ENCODE peak calls at places on chromosome 20, in five cellular contexts. I, E, Y, Z and W are unnamed samples.

GRCh38 chr20:44646023-44646640 is 5.4 kb downstream of the ADA start:
- DNase-seq in I (peak), E (no peak), Y (peak), Z (no peak), W (no peak)

GRCh38 chr20:34983995-34984735 is 28.5 kb downstream of the MYH7B start:
- DNase-seq in I (no peak), E (no peak), Y (peak), Z (no peak), W (no peak)

GRCh38 chr20:51347871-51348270 is 194.6 kb downstream of the NFATC2 start:
- DNase-seq in I (no peak), E (no peak), Y (no peak), Z (no peak), W (no peak)

GRCh38 chr20:34559311-34560140 is 1.0 kb downstream of the MAP1LC3A start:
- DNase-seq in I (no peak), E (no peak), Y (no peak), Z (no peak), W (peak)

GRCh38 chr20:19376451-19376971 is 164.1 kb downstream of the SLC24A3 start:
- DNase-seq in I (no peak), E (no peak), Y (no peak), Z (no peak), W (no peak)

GRCh38 chr20:61434361-61434781 is 182.3 kb downstream of the CDH4 start:
- DNase-seq in I (no peak), E (no peak), Y (no peak), Z (peak), W (no peak)

GRCh38 chr20:57714409-57715267 is 4.8 kb upstream of the PMEPA1 start:
- DNase-seq in I (no peak), E (no peak), Y (no peak), Z (peak), W (no peak)

GRCh38 chr20:43849496-43850197 is 65.0 kb upstream of the TOX2 start:
- DNase-seq in I (no peak), E (no peak), Y (no peak), Z (peak), W (no peak)

GRCh38 chr20:59485576-59486250 is 118.6 kb upstream of the PHACTR3 start:
- DNase-seq in I (no peak), E (no peak), Y (no peak), Z (no peak), W (no peak)

GRCh38 chr20:17281478-17281877 is 54.6 kb downstream of the PCSK2 start:
- DNase-seq in I (no peak), E (no peak), Y (no peak), Z (no peak), W (no peak)

GRCh38 chr20:54585222-54585621 is 109.8 kb downstream of the DOK5 start:
- DNase-seq in I (no peak), E (no peak), Y (no peak), Z (peak), W (no peak)

GRCh38 chr20:32985596-32985995 is 18.6 kb downstream of the SUN5 start:
- DNase-seq in I (no peak), E (no peak), Y (no peak), Z (no peak), W (no peak)

GRCh38 chr20:6718660-6719059 is 48.8 kb upstream of the BMP2 start:
- DNase-seq in I (no peak), E (no peak), Y (no peak), Z (no peak), W (no peak)

GRCh38 chr20:50165687-50166554 is 12.4 kb upstream of the PEDS1 start:
- DNase-seq in I (peak), E (peak), Y (peak), Z (peak), W (peak)

GRCh38 chr20:24917056-24917455 is 32.0 kb upstream of the CST7 start:
- DNase-seq in I (no peak), E (no peak), Y (no peak), Z (no peak), W (no peak)

GRCh38 chr20:41510224-41510623 is 108.0 kb downstream of the CHD6 start:
- DNase-seq in I (no peak), E (no peak), Y (no peak), Z (no peak), W (no peak)

GRCh38 chr20:18628330-18628941 is 40.6 kb downstream of the DTD1 start:
- DNase-seq in I (no peak), E (no peak), Y (peak), Z (no peak), W (no peak)

GRCh38 chr20:62149532-62150235 is 6.1 kb downstream of the SS18L1 start:
- DNase-seq in I (no peak), E (no peak), Y (no peak), Z (no peak), W (no peak)

GRCh38 chr20:17969884-17970409 is 1.1 kb downstream of the MGME1 start:
- DNase-seq in I (no peak), E (peak), Y (peak), Z (peak), W (no peak)

GRCh38 chr20:32764000-32764960 is 2.1 kb downstream of the DNMT3B start:
- DNase-seq in I (no peak), E (no peak), Y (no peak), Z (no peak), W (no peak)

GRCh38 chr20:62363920-62364851 is 2.9 kb downstream of the LAMA5 start:
- DNase-seq in I (no peak), E (no peak), Y (peak), Z (no peak), W (no peak)

GRCh38 chr20:50930139-50931047 is 844 bp downstream of the ADNP start:
- DNase-seq in I (no peak), E (no peak), Y (peak), Z (no peak), W (no peak)

GRCh38 chr20:43655937-43656336 is 11.0 kb upstream of the MYBL2 start:
- DNase-seq in I (no peak), E (no peak), Y (no peak), Z (no peak), W (no peak)

GRCh38 chr20:57781901-57782300 is 72.1 kb upstream of the PMEPA1 start:
- DNase-seq in I (no peak), E (no peak), Y (no peak), Z (no peak), W (no peak)

DNA sequence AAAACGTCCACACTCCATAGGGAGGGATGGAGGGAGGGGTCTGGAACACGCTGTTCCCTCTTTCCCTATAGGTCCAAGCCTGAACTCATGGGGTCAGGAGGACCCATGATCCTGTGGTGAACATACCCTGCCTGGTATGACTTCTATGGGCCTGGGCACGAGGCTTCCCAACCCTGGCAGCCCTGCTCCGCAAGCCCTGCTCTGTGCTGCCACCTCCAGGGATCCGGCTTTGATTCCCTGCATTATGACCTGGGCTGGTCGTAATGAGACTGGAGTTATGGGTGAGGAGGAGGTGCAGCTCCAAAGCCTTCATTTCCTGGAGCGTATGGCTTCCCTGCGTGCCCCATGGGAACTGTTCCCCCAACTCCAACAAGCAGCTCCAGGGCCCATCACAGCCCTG is 54.9 kb downstream of the CDH22 start:
- DNase-seq in I (no peak), E (no peak), Y (peak), Z (peak), W (no peak)
- TF ChIP-seq CTCF in I (peak), E (no peak), Y (no peak), Z (peak), W (no peak)

DNA sequence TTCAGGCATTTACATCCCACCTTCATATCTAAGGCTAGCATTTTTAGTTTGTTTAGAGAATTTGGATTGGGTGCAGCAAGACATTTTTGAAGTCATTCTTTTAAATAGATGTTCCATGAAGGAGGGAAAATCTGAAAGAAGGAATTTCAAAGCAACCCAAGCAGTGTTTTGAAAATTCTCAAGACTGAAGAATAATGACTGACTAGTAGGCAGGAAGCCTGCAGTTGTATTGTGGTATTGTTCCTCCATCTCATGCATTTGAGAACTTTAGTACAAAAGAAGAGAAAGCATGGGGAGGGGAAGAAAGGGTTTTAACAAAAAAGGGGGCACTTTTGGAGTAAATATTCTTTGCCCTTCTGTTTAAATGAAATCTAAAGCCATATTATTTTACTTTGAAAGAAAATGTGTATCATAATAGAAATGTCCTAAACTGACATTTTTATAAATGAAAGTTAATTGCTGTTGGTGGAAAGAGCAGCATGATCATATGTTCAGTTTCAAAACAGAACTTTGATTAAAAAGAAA is 6.6 kb downstream of the NCOA3 start:
- DNase-seq in I (no peak), E (no peak), Y (no peak), Z (no peak), W (no peak)
- TF ChIP-seq CTCF in I (no peak), E (no peak), Y (no peak), Z (no peak), W (no peak)

DNA sequence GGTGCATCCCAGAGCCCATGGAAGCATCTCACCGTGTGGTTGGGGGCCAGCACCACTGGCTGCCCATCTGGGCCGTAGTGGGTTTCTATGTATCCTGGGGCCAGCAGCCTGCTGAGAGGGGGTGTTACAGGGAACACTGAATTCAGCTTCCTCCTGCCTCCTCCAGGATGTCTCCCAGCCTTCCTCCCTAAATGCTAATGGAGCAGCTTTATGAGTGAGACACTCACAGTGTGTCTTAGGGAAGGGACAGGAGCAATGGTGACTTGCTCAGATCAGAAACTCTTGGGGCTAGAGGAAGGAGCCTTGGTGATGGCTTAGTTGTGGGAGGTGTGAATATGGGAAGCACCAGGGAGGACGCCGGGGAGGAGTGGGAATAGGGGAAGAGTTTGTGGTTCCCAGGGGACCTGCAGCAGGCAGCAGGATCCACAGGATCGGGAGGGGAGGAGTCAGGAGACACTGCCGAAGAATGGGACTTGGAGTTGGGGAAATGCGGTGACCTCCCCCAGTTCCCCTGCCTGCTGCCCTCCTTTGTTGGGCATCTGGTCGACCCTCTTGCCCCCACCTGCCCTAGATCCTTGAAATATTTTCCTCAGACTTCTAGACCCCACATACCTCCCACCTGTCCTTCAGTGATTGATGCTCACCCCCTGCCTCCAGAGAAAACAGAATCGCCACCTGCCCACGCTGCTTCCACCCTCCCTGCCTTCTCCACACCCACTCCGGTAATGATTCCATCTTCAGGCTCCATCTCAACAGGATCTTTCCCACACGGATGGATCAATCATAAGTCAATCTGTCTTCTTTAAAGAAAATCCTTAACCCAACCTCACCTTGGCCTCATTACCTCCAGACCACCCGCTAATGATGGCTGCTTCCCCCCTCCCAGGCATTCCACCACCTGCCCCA is 6.6 kb downstream of the ADAM33 start:
- DNase-seq in I (no peak), E (no peak), Y (no peak), Z (no peak), W (no peak)
- TF ChIP-seq CTCF in I (no peak), E (no peak), Y (no peak), Z (no peak), W (no peak)

GRCh38 chr20:8443464-8444072 is 311.5 kb downstream of the PLCB1 start:
- DNase-seq in I (no peak), E (no peak), Y (no peak), Z (no peak), W (no peak)
- TF ChIP-seq CTCF in I (no peak), E (peak), Y (no peak), Z (no peak), W (no peak)

GRCh38 chr20:22560817-22561216 is 23.6 kb downstream of the FOXA2 start:
- DNase-seq in I (no peak), E (no peak), Y (no peak), Z (no peak), W (no peak)

GRCh38 chr20:22563062-22563965 is 21.1 kb downstream of the FOXA2 start:
- DNase-seq in I (no peak), E (no peak), Y (no peak), Z (no peak), W (no peak)

GRCh38 chr20:22562620-22563019 is 21.8 kb downstream of the FOXA2 start:
- DNase-seq in I (no peak), E (no peak), Y (no peak), Z (no peak), W (no peak)

GRCh38 chr20:22559711-22560305 is 24.6 kb downstream of the FOXA2 start:
- DNase-seq in I (no peak), E (no peak), Y (no peak), Z (no peak), W (no peak)

GRCh38 chr20:22561965-22562581 is 22.3 kb downstream of the FOXA2 start:
- DNase-seq in I (no peak), E (no peak), Y (no peak), Z (no peak), W (no peak)
- TF ChIP-seq CTCF in I (no peak), E (no peak), Y (no peak), Z (no peak), W (no peak)